ENCODE peak calls at places on chromosomes 6 and 20, in four cellular contexts. A, Z, T and G are unnamed samples.
A peak's percentile ranks its signal among the peaks of the same experiment; 100 is the strongest.

GRCh38 chr6:132830236-132830799 is 15.9 kb downstream of the RPS12 start:
- DNase-seq in Z (no peak), A (peak; percentile 72), T (peak; percentile 72), G (no peak)

GRCh38 chr6:72911463-72912153 is 289.7 kb downstream of the KCNQ5 start:
- DNase-seq in Z (no peak), T (no peak), A (peak; percentile 64), G (no peak)

GRCh38 chr20:45890997-45891983 is at the start of the genes CTSA and NEURL2:
- DNase-seq in T (peak; percentile 95), Z (peak; percentile 62), A (peak; percentile 95), G (peak; percentile 79)

GRCh38 chr20:33789109-33789857 is 21.9 kb upstream of the CHMP4B start:
- DNase-seq in T (no peak), A (peak; percentile 86), Z (no peak), G (no peak)

GRCh38 chr6:76789580-76789979 is 673.7 kb downstream of the HTR1B start:
- DNase-seq in Z (no peak), A (no peak), T (no peak), G (no peak)

GRCh38 chr6:42028234-42029061 is 21.9 kb upstream of the TAF8 start:
- DNase-seq in Z (no peak), T (no peak), A (peak; percentile 75), G (no peak)

GRCh38 chr6:24425091-24425490 is 22.4 kb downstream of the MRS2 start:
- DNase-seq in A (no peak), Z (no peak), T (no peak), G (no peak)

GRCh38 chr6:79833264-79833663 is 114.1 kb downstream of the ELOVL4 start:
- DNase-seq in T (no peak), A (peak; percentile 3), Z (no peak), G (no peak)

GRCh38 chr6:35568967-35569606 is 56.4 kb upstream of the TULP1 start:
- DNase-seq in T (peak; percentile 72), A (peak; percentile 64), Z (no peak), G (no peak)

GRCh38 chr6:26385734-26386125 is 2.8 kb downstream of the BTN2A2 start:
- DNase-seq in T (no peak), A (no peak), Z (no peak), G (no peak)

GRCh38 chr20:63682384-63683139 is 13.9 kb upstream of the TNFRSF6B start:
- DNase-seq in T (no peak), A (peak; percentile 95), Z (no peak), G (no peak)

GRCh38 chr20:13809855-13810254 is 25.0 kb downstream of the NDUFAF5 start:
- DNase-seq in T (no peak), A (no peak), Z (no peak), G (no peak)

GRCh38 chr6:12649325-12649724 is 67.2 kb upstream of the PHACTR1 start:
- DNase-seq in T (no peak), Z (no peak), A (no peak), G (no peak)

GRCh38 chr20:23135449-23136447 is 49.6 kb upstream of the CD93 start:
- DNase-seq in T (no peak), Z (no peak), A (no peak), G (no peak)

GRCh38 chr6:3210024-3210610 is 17.3 kb downstream of the TUBB2B start:
- DNase-seq in T (no peak), A (no peak), Z (no peak), G (no peak)

GRCh38 chr20:31842471-31843157 is 2.8 kb downstream of the FOXS1 start:
- DNase-seq in A (peak; percentile 71), Z (no peak), T (peak; percentile 57), G (no peak)

GRCh38 chr6:46490425-46491200 is 636 bp downstream of the RCAN2 start:
- DNase-seq in T (peak; percentile 80), Z (no peak), A (no peak), G (no peak)

GRCh38 chr20:17663040-17663399 is 19.0 kb downstream of the RRBP1 start:
- DNase-seq in A (no peak), T (no peak), Z (no peak), G (no peak)

GRCh38 chr6:125237764-125238163 is 64.0 kb downstream of the HDDC2 start:
- DNase-seq in A (no peak), Z (no peak), T (no peak), G (no peak)

GRCh38 chr6:73508776-73509175 is 12.1 kb downstream of the EEF1A1 start:
- DNase-seq in Z (no peak), T (no peak), A (no peak), G (no peak)

GRCh38 chr6:113457156-113457555 is 400.0 kb upstream of the MARCKS start:
- DNase-seq in A (peak; percentile 79), T (no peak), Z (no peak), G (no peak)

GRCh38 chr20:24738981-24739633 is 210.0 kb upstream of the CST7 start:
- DNase-seq in Z (no peak), T (no peak), A (peak; percentile 10), G (no peak)

GRCh38 chr20:23327617-23328333 is 22.8 kb upstream of the NXT1 start:
- DNase-seq in T (no peak), A (no peak), Z (no peak), G (no peak)

GRCh38 chr6:55543633-55544309 is 35.2 kb downstream of the HMGCLL1 start:
- DNase-seq in T (peak; percentile 64), Z (no peak), A (no peak), G (no peak)

GRCh38 chr6:72865467-72865866 is 243.6 kb downstream of the KCNQ5 start:
- DNase-seq in A (peak; percentile 20), T (no peak), Z (no peak), G (no peak)

GRCh38 chr6:43817192-43817591 is 47.2 kb downstream of the VEGFA start:
- DNase-seq in Z (no peak), A (peak; percentile 30), T (peak; percentile 74), G (no peak)

GRCh38 chr20:46635514-46636091 is 15.7 kb downstream of the SLC13A3 start:
- DNase-seq in A (no peak), Z (no peak), T (no peak), G (no peak)

GRCh38 chr6:49550413-49551125 is at the start of gene C6orf141:
- DNase-seq in Z (no peak), A (no peak), T (peak; percentile 88), G (no peak)

GRCh38 chr6:116624036-116624805 is 7.9 kb downstream of the RSPH4A start:
- DNase-seq in T (no peak), A (no peak), Z (no peak), G (no peak)

GRCh38 chr6:72959821-72960220 is 265.5 kb downstream of the KHDC1L start:
- DNase-seq in T (no peak), Z (no peak), A (no peak), G (no peak)

DNA sequence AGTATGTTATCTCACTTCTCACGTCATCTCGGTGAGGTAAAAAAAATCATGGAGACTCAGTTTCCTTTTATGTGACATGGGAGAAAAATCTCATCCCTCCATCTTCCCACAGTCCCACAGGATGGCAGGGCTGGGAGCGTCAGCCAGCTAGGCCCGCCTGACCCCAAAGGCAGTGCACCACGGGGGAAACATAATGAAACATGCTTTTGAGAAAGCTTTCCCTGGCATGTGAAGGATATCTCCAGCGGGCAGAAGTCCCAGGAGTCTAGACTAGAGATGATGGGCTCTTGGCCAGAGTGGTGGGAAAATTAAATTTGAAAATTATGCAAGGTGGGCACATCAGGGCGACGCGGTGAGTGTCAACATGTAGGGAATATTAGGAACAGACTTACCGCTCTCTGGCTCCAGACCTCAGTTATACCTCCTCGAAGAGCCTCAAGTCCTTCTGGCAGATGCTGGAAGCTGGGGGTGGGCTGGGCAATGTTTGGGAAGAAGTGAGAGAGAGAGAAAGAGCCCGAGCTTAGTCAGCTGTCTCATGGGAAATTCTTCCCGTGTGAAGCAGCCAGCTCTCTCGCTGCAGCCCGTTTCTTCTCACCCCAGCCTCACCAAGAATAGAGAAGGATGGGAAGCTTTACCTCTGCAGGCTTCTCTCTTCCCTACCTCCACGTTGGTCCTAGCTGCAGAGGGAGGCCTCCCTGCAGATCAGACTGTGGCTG is 52.3 kb downstream of the MOCS1 start:
- DNase-seq in Z (no peak), A (peak; percentile 83), T (no peak), G (no peak)
- H3K27ac ChIP-seq in Z (no peak overlapping the region), A (peak overlapping the region; percentile 61), T (no peak overlapping the region), G (no peak overlapping the region)

GRCh38 chr20:49286689-49287551 is 9.1 kb upstream of the ZNFX1 start:
- DNase-seq in Z (no peak), A (no peak), T (peak; percentile 56), G (no peak)
- H3K36me3 ChIP-seq in Z (peaks cover 62% of the 10 kb centered on the region), A (peaks cover 52% of the 10 kb centered on the region), T (peaks cover 78% of the 10 kb centered on the region), G (peaks cover 82% of the 10 kb centered on the region)

DNA sequence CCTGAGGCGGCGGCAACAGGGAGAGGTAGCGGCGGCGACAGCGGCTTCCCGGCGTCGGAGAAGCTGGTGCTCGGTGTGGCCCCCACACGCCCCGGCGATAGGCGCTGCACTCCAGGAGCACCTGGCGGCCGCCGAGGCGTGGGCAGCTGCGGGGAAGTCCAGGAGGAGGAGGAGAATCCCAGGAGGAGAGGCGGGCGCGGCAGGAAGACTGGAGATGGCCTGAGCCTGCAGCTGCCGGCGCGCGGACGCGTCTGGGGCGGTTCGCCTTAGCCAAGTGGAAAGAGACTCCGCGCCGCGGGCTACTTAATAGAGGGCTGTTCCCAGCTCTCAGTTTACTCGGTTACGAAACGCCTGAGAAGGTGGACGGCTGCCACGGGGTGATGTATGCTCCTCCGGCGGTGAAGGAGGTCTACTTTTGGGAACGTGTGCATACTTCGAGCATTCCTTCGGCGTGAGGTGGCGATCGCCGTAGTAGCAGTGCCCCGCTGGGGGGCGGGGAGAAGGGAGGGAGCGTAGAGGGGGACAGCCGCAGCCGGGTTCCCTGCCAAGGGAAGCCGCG is at the start of gene COL12A1:
- DNase-seq in T (peak; percentile 90), Z (no peak), A (peak; percentile 99), G (no peak)
- H3K4me1 ChIP-seq in T (peaks cover 34% of the 10 kb centered on the region), Z (peaks cover 24% of the 10 kb centered on the region), A (peaks cover 12% of the 10 kb centered on the region), G (peaks cover 45% of the 10 kb centered on the region)

GRCh38 chr20:54608039-54608745 is 132.8 kb downstream of the DOK5 start:
- DNase-seq in A (no peak), Z (no peak), T (no peak), G (no peak)

GRCh38 chr20:54608978-54609377 is 133.6 kb downstream of the DOK5 start:
- DNase-seq in A (no peak), T (no peak), Z (no peak), G (no peak)

GRCh38 chr20:54606384-54606783 is 131.0 kb downstream of the DOK5 start:
- DNase-seq in T (no peak), A (no peak), Z (no peak), G (no peak)

GRCh38 chr20:54611701-54612487 is 136.5 kb downstream of the DOK5 start:
- DNase-seq in T (no peak), A (peak; percentile 56), Z (no peak), G (no peak)
- H3K27ac ChIP-seq in T (no peak overlapping the region), A (no peak overlapping the region), Z (no peak overlapping the region), G (no peak overlapping the region)

DNA sequence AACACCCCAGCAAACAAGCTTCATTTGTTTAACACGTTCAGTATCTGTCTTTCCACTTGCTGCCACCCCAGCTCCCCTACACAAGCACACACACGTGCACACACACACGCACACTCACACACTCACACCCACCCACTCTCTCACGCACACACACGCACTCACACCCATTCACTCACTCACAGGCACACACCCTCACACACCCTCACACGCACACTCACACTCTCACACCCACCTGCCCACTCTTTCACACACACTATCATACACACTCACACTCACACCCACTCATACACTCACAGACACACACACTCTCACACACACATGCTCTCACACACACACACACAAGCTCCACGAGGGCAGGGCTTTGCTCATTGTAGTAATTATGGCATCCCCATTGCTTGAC is 378.8 kb upstream of the SULF2 start:
- DNase-seq in T (no peak), Z (no peak), A (no peak), G (no peak)
- H3K36me3 ChIP-seq in T (no peaks in the 10 kb centered on the region), Z (no peaks in the 10 kb centered on the region), A (no peaks in the 10 kb centered on the region), G (no peaks in the 10 kb centered on the region)

GRCh38 chr6:167097770-167098169 is 25.1 kb upstream of the CCR6 start:
- DNase-seq in T (no peak), A (no peak), Z (no peak), G (no peak)
- H3K4me1 ChIP-seq in T (peaks cover 7% of the 10 kb centered on the region), A (no peaks in the 10 kb centered on the region), Z (peaks cover 28% of the 10 kb centered on the region), G (peaks cover 34% of the 10 kb centered on the region)